ENCODE peak calls at places on chromosomes 1 and 21, in four cellular contexts. Z is GM06990, Y is progenitor cell of endocrine pancreas, T is HFF-Myc. X is an unnamed sample.

GRCh38 chr1:7373936-7374760 is 396.9 kb upstream of the VAMP3 start:
- DNase-seq in Z (no peak), Y (no peak), T (no peak), X (no peak)

GRCh38 chr1:212557739-212558664 is 50.6 kb upstream of the ATF3 start:
- DNase-seq in Z (no peak), Y (no peak), T (no peak), X (no peak)

GRCh38 chr1:160104520-160104885 is 6.1 kb upstream of the IGSF8 start:
- DNase-seq in Z (no peak), Y (no peak), T (no peak), X (no peak)

GRCh38 chr1:223664106-223664505 is 1.4 kb downstream of the CAPN8 start:
- DNase-seq in Z (no peak), Y (no peak), T (no peak), X (no peak)

GRCh38 chr21:17911628-17912027 is 92.5 kb upstream of the C21orf91 start:
- DNase-seq in Z (no peak), Y (no peak), T (peak), X (no peak)

GRCh38 chr1:226351709-226352108 is 42.7 kb upstream of the LIN9 start:
- DNase-seq in Z (no peak), Y (no peak), T (no peak), X (no peak)

GRCh38 chr1:24481098-24481497 is 21.5 kb upstream of the RCAN3 start:
- DNase-seq in Z (no peak), Y (no peak), T (no peak), X (peak)

GRCh38 chr1:58628987-58629598 is 52.0 kb upstream of the TACSTD2 start:
- DNase-seq in Z (no peak), Y (no peak), T (no peak), X (no peak)

GRCh38 chr1:49104575-49104974 is 327.9 kb upstream of the BEND5 start:
- DNase-seq in Z (no peak), Y (no peak), T (no peak), X (no peak)

GRCh38 chr1:7885513-7886298 is 32.8 kb upstream of the UTS2 start:
- DNase-seq in Z (peak), Y (no peak), T (no peak), X (no peak)

GRCh38 chr1:32241011-32241763 is 5.8 kb upstream of the FAM167B start:
- DNase-seq in Z (peak), Y (peak), T (no peak), X (peak)

GRCh38 chr1:99707535-99708142 is 58.8 kb downstream of the FRRS1 start:
- DNase-seq in Z (peak), Y (peak), T (peak), X (peak)

GRCh38 chr1:185215911-185216310 is 58.9 kb downstream of the SWT1 start:
- DNase-seq in Z (no peak), Y (no peak), T (no peak), X (no peak)

GRCh38 chr1:201475915-201476669 is 7.1 kb upstream of the PHLDA3 start:
- DNase-seq in Z (no peak), Y (no peak), T (no peak), X (no peak)

GRCh38 chr1:172002725-172003345 is 161.5 kb downstream of the DNM3 start:
- DNase-seq in Z (no peak), Y (no peak), T (no peak), X (peak)

GRCh38 chr1:47533176-47534039 is 95.6 kb downstream of the FOXD2 start:
- DNase-seq in Z (no peak), Y (peak), T (peak), X (no peak)

GRCh38 chr21:26388731-26389231 is 184.3 kb downstream of the CYYR1 start:
- DNase-seq in Z (no peak), Y (no peak), T (peak), X (no peak)

GRCh38 chr1:50295553-50295952 is 127.7 kb downstream of the DMRTA2 start:
- DNase-seq in Z (no peak), Y (no peak), T (no peak), X (no peak)

GRCh38 chr1:192476802-192477298 is 98.7 kb upstream of the RGS1 start:
- DNase-seq in Z (peak), Y (no peak), T (no peak), X (peak)

GRCh38 chr1:198153103-198153502 is 3.7 kb upstream of the NEK7 start:
- DNase-seq in Z (no peak), Y (no peak), T (no peak), X (no peak)

GRCh38 chr1:231557898-231558710 is 29.6 kb downstream of the TSNAX start:
- DNase-seq in Z (no peak), Y (no peak), T (no peak), X (no peak)

GRCh38 chr1:228372183-228373003 is 34.2 kb downstream of the TRIM11 start:
- DNase-seq in Z (no peak), Y (no peak), T (no peak), X (no peak)

GRCh38 chr1:41639332-41639936 is 155.0 kb upstream of the EDN2 start:
- DNase-seq in Z (no peak), Y (no peak), T (no peak), X (peak)

GRCh38 chr1:76659171-76659940 is 207.9 kb upstream of the ST6GALNAC5 start:
- DNase-seq in Z (no peak), Y (no peak), T (no peak), X (no peak)

GRCh38 chr1:9573723-9574122 is 15.0 kb upstream of the TMEM201 start:
- DNase-seq in Z (no peak), Y (no peak), T (no peak), X (peak)

GRCh38 chr1:154975409-154976205 is 1.1 kb downstream of the CKS1B start:
- DNase-seq in Z (peak), Y (no peak), T (no peak), X (peak)

GRCh38 chr21:43191971-43192370 is 23.2 kb downstream of the CRYAA start:
- DNase-seq in Z (no peak), Y (no peak), T (no peak), X (no peak)

GRCh38 chr1:54301494-54301893 is 101.5 kb downstream of the MRPL37 start:
- DNase-seq in Z (no peak), Y (no peak), T (no peak), X (no peak)

GRCh38 chr1:105914403-105914802 is 1142.1 kb upstream of the PRMT6 start:
- DNase-seq in Z (no peak), Y (no peak), T (no peak), X (no peak)

GRCh38 chr1:21651214-21652042 is 17.7 kb downstream of the RAP1GAP start:
- DNase-seq in Z (peak), Y (no peak), T (no peak), X (peak)

GRCh38 chr1:94819945-94820746 is at the start of gene SLC44A3:
- DNase-seq in Z (no peak), Y (peak), T (no peak), X (no peak)

GRCh38 chr1:161381707-161382106 is 14.0 kb upstream of the CFAP126 start:
- DNase-seq in Z (no peak), Y (no peak), T (no peak), X (no peak)

GRCh38 chr1:165073402-165074007 is 283.0 kb downstream of the LMX1A start:
- DNase-seq in Z (peak), Y (no peak), T (no peak), X (peak)

GRCh38 chr1:189125694-189126093 is 1352.0 kb downstream of the BRINP3 start:
- DNase-seq in Z (no peak), Y (no peak), T (no peak), X (no peak)

GRCh38 chr1:57796609-57797008 is 372.7 kb upstream of the DAB1 start:
- DNase-seq in Z (no peak), Y (no peak), T (peak), X (no peak)

GRCh38 chr1:192903142-192903541 is 94.3 kb downstream of the RGS2 start:
- DNase-seq in Z (no peak), Y (no peak), T (no peak), X (no peak)

GRCh38 chr1:38941527-38942019 is at the start of gene RHBDL2:
- DNase-seq in Z (no peak), Y (no peak), T (no peak), X (no peak)

GRCh38 chr1:84541679-84542078 is 32.6 kb downstream of the CTBS start:
- DNase-seq in Z (no peak), Y (no peak), T (no peak), X (no peak)
- TF ChIP-seq CTCF in Z (peak), Y (peak), T (peak), X (peak)

DNA sequence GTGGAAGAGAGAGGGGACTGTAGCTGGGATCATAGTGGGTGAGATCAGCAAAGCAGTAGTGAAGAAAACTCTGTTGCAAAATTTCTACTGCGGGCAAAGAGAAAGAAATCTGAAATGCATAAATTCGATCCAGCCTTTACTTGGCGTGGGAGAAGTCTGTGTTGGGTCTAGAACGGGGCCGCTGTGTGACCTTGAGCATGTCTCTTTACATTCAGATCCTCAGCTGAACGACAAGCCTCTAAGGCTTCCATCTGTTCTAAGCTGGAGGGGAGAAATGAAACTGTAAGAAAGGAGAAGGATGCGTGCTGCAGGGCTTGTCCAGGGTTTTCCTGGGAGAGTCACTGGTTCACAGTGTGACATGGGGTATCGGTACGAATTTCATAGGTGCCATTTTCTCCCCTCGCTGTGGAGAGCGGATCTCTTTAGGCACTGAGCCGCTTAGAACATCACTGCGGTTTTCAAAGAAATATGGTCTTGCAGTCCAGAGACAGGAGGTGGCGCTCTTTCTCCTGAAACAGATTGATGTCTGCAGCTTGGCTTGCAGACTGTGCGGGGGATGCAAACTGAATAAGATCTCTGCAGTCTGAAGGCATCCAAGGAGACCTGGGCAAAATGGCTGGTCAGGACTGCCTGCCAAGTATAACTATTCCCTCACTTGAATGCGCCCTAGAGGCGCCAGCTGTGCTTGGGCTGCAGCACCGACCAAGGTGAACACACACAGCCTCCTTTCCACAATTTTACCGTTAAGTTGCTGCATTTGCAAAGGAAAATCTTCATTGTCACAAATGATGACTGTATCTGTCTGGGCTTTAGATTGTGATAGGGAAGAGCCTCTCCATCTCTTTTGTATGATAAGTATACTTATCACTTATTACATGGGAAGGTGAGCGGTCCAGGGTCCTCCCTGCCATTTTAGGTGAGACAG is 104.1 kb downstream of the XCL2 start:
- DNase-seq in Z (peak), Y (peak), T (peak), X (peak)
- TF ChIP-seq CTCF in Z (peak), Y (peak), T (peak), X (peak)

GRCh38 chr1:72284398-72285073 is 2.2 kb upstream of the NEGR1 start:
- DNase-seq in Z (peak), Y (peak), T (peak), X (peak)
- TF ChIP-seq CTCF in Z (no peak), Y (peak), T (peak), X (no peak)

DNA sequence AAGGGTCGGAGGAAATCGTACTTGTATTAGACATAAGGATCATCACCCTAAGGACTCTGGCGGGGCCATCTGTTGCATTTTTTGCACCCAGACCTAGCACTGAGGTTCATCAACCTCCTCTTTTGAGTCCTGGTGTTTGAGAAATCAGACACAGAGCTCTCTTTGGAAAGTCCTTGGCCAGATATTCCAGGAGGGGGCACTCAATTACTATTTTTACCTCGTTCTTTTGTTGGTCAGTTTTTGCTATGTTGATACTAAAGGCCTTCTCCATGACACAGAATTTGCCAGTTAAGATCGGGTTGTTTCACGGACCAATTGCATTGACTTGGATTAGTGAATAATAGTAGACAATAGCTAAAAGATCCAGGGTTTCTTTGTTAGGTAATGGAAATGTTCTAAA is 711.2 kb downstream of the KCNT2 start:
- DNase-seq in Z (no peak), Y (no peak), T (no peak), X (no peak)
- TF ChIP-seq CTCF in Z (no peak), Y (no peak), T (no peak), X (no peak)

GRCh38 chr1:1752190-1752589 is 26.1 kb downstream of the NADK start:
- DNase-seq in Z (no peak), Y (no peak), T (no peak), X (no peak)

GRCh38 chr1:1755426-1755825 is 22.8 kb downstream of the NADK start:
- DNase-seq in Z (no peak), Y (no peak), T (no peak), X (no peak)

GRCh38 chr1:1754051-1754815 is 24.0 kb downstream of the NADK start:
- DNase-seq in Z (no peak), Y (no peak), T (no peak), X (no peak)

GRCh38 chr1:1753607-1754005 is 24.7 kb downstream of the NADK start:
- DNase-seq in Z (no peak), Y (no peak), T (no peak), X (no peak)

GRCh38 chr1:1752671-1753606 is 25.3 kb downstream of the NADK start:
- DNase-seq in Z (no peak), Y (no peak), T (no peak), X (no peak)
- TF ChIP-seq CTCF in Z (no peak), Y (no peak), T (no peak), X (no peak)

X was measured in GM10248.